ENCODE peak calls at places on chromosomes 2 and 18, in six cellular contexts. One of them, this sample, is unnamed.

GRCh38 chr2:231661422-231662027 is 46.8 kb upstream of the PTMA start:
- DNase-seq in fibroblast of lung: no peak
- DNase-seq in uterus: no peak
- DNase-seq in fibroblast of mammary gland: no peak
- DNase-seq in HCT116: no peak
- DNase-seq in fibroblast of the aortic adventitia: no peak
- DNase-seq in this sample: no peak

GRCh38 chr2:229090231-229090630 is 180.9 kb downstream of the PID1 start:
- DNase-seq in fibroblast of lung: peak
- DNase-seq in uterus: no peak
- DNase-seq in HCT116: no peak
- DNase-seq in fibroblast of mammary gland: peak
- DNase-seq in fibroblast of the aortic adventitia: no peak
- DNase-seq in this sample: peak

GRCh38 chr18:44654555-44654954 is 26.1 kb upstream of the SETBP1 start:
- DNase-seq in fibroblast of mammary gland: peak
- DNase-seq in fibroblast of lung: peak
- DNase-seq in fibroblast of the aortic adventitia: peak
- DNase-seq in HCT116: no peak
- DNase-seq in uterus: no peak
- DNase-seq in this sample: peak

GRCh38 chr2:4507706-4508105 is 804.3 kb downstream of the DCDC2C start:
- DNase-seq in HCT116: no peak
- DNase-seq in fibroblast of mammary gland: no peak
- DNase-seq in fibroblast of lung: no peak
- DNase-seq in uterus: no peak
- DNase-seq in fibroblast of the aortic adventitia: no peak
- DNase-seq in this sample: no peak

GRCh38 chr2:121185571-121186074 is 99.4 kb downstream of the TFCP2L1 start:
- DNase-seq in fibroblast of lung: no peak
- DNase-seq in fibroblast of the aortic adventitia: no peak
- DNase-seq in fibroblast of mammary gland: no peak
- DNase-seq in uterus: no peak
- DNase-seq in HCT116: peak
- DNase-seq in this sample: no peak

GRCh38 chr2:219709261-219709867 is 81.9 kb downstream of the SLC4A3 start:
- DNase-seq in fibroblast of mammary gland: no peak
- DNase-seq in uterus: peak
- DNase-seq in fibroblast of the aortic adventitia: no peak
- DNase-seq in fibroblast of lung: no peak
- DNase-seq in HCT116: no peak
- DNase-seq in this sample: no peak

GRCh38 chr2:135997380-135997779 is 12.0 kb upstream of the DARS1 start:
- DNase-seq in fibroblast of the aortic adventitia: no peak
- DNase-seq in fibroblast of mammary gland: no peak
- DNase-seq in fibroblast of lung: no peak
- DNase-seq in uterus: no peak
- DNase-seq in HCT116: no peak
- DNase-seq in this sample: no peak

GRCh38 chr2:67463810-67464209 is 66.7 kb downstream of the ETAA1 start:
- DNase-seq in uterus: no peak
- DNase-seq in HCT116: peak
- DNase-seq in fibroblast of mammary gland: peak
- DNase-seq in fibroblast of the aortic adventitia: no peak
- DNase-seq in fibroblast of lung: peak
- DNase-seq in this sample: no peak

GRCh38 chr2:78118037-78118436 is 595.9 kb upstream of the LRRTM4 start:
- DNase-seq in fibroblast of the aortic adventitia: no peak
- DNase-seq in fibroblast of mammary gland: no peak
- DNase-seq in fibroblast of lung: no peak
- DNase-seq in HCT116: no peak
- DNase-seq in uterus: no peak
- DNase-seq in this sample: no peak

GRCh38 chr2:43041167-43041566 is 185.2 kb downstream of the ZFP36L2 start:
- DNase-seq in fibroblast of lung: no peak
- DNase-seq in HCT116: no peak
- DNase-seq in fibroblast of mammary gland: peak
- DNase-seq in uterus: no peak
- DNase-seq in fibroblast of the aortic adventitia: peak
- DNase-seq in this sample: no peak

GRCh38 chr2:64972856-64973255 is 16.3 kb upstream of the SLC1A4 start:
- DNase-seq in fibroblast of mammary gland: peak
- DNase-seq in uterus: no peak
- DNase-seq in fibroblast of lung: peak
- DNase-seq in HCT116: no peak
- DNase-seq in fibroblast of the aortic adventitia: no peak
- DNase-seq in this sample: no peak

GRCh38 chr2:240605867-240606743 is 19.2 kb upstream of the GPR35 start:
- DNase-seq in fibroblast of lung: no peak
- DNase-seq in fibroblast of the aortic adventitia: no peak
- DNase-seq in fibroblast of mammary gland: no peak
- DNase-seq in uterus: no peak
- DNase-seq in HCT116: no peak
- DNase-seq in this sample: no peak
- H3K4me3 ChIP-seq in fibroblast of lung: no peak
- H3K4me3 ChIP-seq in fibroblast of the aortic adventitia: no peak
- H3K4me3 ChIP-seq in fibroblast of mammary gland: no peak
- H3K4me3 ChIP-seq in uterus: no peak
- H3K4me3 ChIP-seq in HCT116: no peak
- H3K4me3 ChIP-seq in this sample: no peak

DNA sequence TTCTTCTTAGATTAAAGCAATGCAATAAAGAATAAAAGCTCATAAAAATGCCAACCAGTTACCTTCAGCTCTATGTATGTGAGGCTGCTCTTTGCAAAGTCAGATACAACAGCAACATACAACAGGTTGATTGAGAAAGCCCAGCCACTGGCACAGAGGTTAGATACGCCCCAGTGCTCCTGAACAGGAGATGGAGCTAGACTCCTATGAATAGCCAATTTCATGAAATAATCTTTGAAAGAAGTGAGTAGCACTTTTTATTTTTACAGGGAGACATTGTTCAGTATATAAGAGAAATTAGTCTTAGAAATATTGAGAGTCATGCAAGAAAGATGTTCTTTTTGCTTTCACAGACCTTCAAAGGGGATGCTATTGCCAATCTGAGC is 362.4 kb upstream of the MEX3C start:
- DNase-seq in fibroblast of lung: no peak
- DNase-seq in fibroblast of mammary gland: no peak
- DNase-seq in uterus: no peak
- DNase-seq in fibroblast of the aortic adventitia: no peak
- DNase-seq in HCT116: no peak
- DNase-seq in this sample: no peak
- TF ChIP-seq CTCF in fibroblast of lung: no peak
- TF ChIP-seq CTCF in fibroblast of mammary gland: no peak
- TF ChIP-seq CTCF in uterus: no peak
- TF ChIP-seq CTCF in fibroblast of the aortic adventitia: no peak
- TF ChIP-seq CTCF in HCT116: no peak
- TF ChIP-seq CTCF in this sample: no peak

DNA sequence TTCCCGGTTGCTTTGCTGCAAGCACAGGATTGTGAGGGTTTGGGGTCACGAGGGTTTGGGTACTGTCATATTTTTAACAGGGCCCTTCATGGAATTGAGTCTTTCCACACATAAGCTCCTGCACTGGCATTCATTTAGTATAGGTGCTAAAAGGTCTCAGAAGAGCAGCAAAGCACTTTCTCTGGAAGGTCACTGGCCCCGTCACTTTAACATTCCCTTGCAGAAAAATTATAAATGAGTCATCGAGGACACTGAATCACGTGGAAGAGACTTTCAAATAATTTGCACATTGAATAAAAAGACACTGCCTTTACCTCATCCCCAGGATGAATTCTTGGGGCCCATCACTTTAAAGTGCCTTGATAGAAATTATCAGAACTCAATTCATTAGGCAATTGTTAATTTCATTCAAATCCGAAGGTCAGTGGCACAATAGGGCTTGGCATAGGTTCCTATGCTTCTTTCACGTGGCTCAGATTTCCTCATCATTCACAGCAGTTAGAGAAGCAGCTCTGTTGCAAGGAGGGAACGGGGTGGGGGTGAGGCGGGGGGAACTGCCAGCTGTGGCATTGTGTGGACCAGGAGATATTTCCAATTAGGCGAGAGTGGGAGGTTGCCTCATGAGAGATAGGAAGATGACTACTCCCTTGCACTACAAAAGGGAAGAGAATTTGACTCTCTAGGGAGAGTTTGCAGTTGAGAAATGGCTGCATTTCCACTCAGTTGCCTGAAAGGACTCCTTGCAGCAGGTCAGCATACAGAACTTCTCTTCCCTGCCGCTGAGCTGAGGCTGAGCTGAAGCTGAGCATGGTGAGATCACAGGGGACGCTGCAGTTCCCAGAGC is 86.4 kb upstream of the NPAS2 start:
- DNase-seq in fibroblast of the aortic adventitia: peak
- DNase-seq in HCT116: no peak
- DNase-seq in fibroblast of mammary gland: peak
- DNase-seq in uterus: peak
- DNase-seq in fibroblast of lung: peak
- DNase-seq in this sample: peak
- H3K4me3 ChIP-seq in fibroblast of the aortic adventitia: no peak
- H3K4me3 ChIP-seq in HCT116: no peak
- H3K4me3 ChIP-seq in fibroblast of mammary gland: no peak
- H3K4me3 ChIP-seq in uterus: no peak
- H3K4me3 ChIP-seq in fibroblast of lung: no peak
- H3K4me3 ChIP-seq in this sample: no peak

DNA sequence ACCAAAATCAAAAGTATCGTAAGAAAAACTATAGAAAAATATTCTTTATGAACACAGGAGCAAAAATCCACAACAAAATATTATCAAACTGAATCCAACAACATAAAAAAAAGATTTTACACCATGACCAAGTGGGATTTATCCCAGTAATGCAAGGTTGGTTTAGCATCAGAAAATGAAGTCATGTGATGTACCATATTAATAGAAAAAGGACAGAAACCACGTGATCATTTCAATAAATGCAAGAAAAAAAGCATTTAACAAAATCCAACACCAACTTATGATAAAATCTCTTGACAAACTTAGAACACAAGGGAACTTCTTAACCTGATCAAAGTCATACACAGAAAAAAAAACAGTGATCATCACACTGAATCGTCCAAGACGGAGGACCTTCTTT is 105.3 kb downstream of the NFATC1 start:
- DNase-seq in uterus: no peak
- DNase-seq in HCT116: no peak
- DNase-seq in fibroblast of lung: no peak
- DNase-seq in fibroblast of mammary gland: no peak
- DNase-seq in fibroblast of the aortic adventitia: no peak
- DNase-seq in this sample: no peak
- TF ChIP-seq CTCF in uterus: no peak
- TF ChIP-seq CTCF in HCT116: no peak
- TF ChIP-seq CTCF in fibroblast of lung: no peak
- TF ChIP-seq CTCF in fibroblast of mammary gland: no peak
- TF ChIP-seq CTCF in fibroblast of the aortic adventitia: no peak
- TF ChIP-seq CTCF in this sample: no peak

DNA sequence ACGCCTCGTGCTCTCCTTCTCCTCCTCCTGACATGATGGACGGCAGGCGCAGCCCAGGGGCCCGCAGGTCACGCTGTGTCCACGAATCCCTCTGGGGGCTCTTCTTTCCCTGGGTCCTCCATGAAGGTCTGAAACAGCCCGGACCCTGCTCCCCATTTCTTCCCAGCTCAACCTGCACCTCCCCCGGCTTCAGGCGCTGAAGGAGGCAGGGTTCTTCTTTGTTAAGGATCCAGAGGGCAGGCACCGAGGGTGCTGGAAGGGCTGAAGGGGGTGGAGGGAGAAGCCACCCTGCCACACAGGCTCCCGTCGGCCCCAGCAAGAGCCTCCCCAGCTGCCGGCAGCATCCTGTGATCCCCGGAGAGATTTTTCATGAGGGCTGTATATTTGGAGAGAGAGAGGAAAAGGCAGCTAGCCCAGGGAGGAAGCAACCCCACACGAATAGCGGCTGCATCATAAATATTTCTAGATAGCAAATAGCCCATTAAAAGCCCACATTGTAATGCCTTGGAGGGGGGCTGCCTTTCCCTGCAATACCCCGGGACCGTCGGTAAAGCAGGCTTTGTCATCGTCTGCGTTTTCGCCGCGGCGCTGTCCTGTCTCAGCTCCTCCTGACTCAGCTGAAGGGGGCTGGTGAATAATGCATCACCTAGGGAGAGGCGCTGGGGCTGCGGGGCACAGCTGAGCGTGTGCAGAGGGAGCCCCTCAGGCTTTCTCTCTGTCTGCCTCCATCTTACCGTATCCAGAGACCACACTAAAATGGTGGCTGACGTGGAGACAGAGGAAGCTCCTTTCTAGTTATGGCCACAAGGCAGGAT is 289.3 kb downstream of the SOX11 start:
- DNase-seq in fibroblast of mammary gland: no peak
- DNase-seq in HCT116: no peak
- DNase-seq in uterus: no peak
- DNase-seq in fibroblast of lung: peak
- DNase-seq in fibroblast of the aortic adventitia: no peak
- DNase-seq in this sample: no peak
- H3K4me3 ChIP-seq in fibroblast of mammary gland: no peak
- H3K4me3 ChIP-seq in HCT116: no peak
- H3K4me3 ChIP-seq in uterus: no peak
- H3K4me3 ChIP-seq in fibroblast of lung: no peak
- H3K4me3 ChIP-seq in fibroblast of the aortic adventitia: no peak
- H3K4me3 ChIP-seq in this sample: peak

GRCh38 chr18:7104649-7105048 is 12.9 kb downstream of the LAMA1 start:
- DNase-seq in fibroblast of lung: no peak
- DNase-seq in fibroblast of the aortic adventitia: no peak
- DNase-seq in fibroblast of mammary gland: no peak
- DNase-seq in uterus: no peak
- DNase-seq in HCT116: no peak
- DNase-seq in this sample: no peak
- TF ChIP-seq CTCF in fibroblast of lung: no peak
- TF ChIP-seq CTCF in fibroblast of the aortic adventitia: no peak
- TF ChIP-seq CTCF in fibroblast of mammary gland: no peak
- TF ChIP-seq CTCF in uterus: no peak
- TF ChIP-seq CTCF in HCT116: no peak
- TF ChIP-seq CTCF in this sample: no peak

DNA sequence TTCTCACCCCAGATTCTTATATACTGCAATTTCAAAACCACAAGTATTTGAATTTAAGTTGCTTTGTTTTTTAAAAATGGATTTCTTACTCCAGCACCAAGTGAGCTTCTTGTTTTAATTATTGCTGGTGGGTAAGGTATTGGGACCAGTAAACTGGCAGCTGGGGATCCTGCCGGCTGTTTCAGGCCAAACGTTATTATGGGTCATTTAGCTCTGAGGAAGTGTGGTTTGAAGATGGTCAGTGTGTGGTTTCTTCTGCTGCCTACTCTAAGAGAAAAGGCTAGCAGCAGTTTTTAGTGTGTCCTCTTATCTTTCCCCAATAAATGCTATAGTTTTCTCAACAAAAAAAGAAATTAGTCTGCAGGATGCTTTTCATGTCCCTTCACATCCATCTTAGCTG is 30.6 kb downstream of the CFAP221 start:
- DNase-seq in fibroblast of mammary gland: no peak
- DNase-seq in uterus: no peak
- DNase-seq in fibroblast of lung: no peak
- DNase-seq in HCT116: no peak
- DNase-seq in fibroblast of the aortic adventitia: no peak
- DNase-seq in this sample: no peak
- H3K4me3 ChIP-seq in fibroblast of mammary gland: no peak
- H3K4me3 ChIP-seq in uterus: no peak
- H3K4me3 ChIP-seq in fibroblast of lung: no peak
- H3K4me3 ChIP-seq in HCT116: no peak
- H3K4me3 ChIP-seq in fibroblast of the aortic adventitia: no peak
- H3K4me3 ChIP-seq in this sample: no peak

This sample was measured in AG10803.